ENCODE peak calls at places on chromosomes 2 and 18, in nine cellular contexts. H, J, V, W, O, G, D, L and F are unnamed samples.
A peak's percentile ranks its signal among the peaks of the same experiment; 100 is the strongest.

GRCh38 chr2:52775674-52776073 is 991.9 kb upstream of the CHAC2 start:
- DNase-seq in H (no peak), J (no peak), V (no peak), W (no peak), O (no peak), G (no peak), D (no peak), L (no peak), F (no peak)

GRCh38 chr2:26068602-26069298 is 34.9 kb downstream of the RAB10 start:
- DNase-seq in H (no peak), J (no peak), V (peak; percentile 91), W (peak; percentile 30), O (peak; percentile 86), G (no peak), D (no peak), L (peak; percentile 90), F (no peak)

GRCh38 chr2:652881-653480 is 24.2 kb downstream of the TMEM18 start:
- DNase-seq in H (no peak), J (no peak), V (no peak), W (no peak), O (no peak), G (no peak), D (no peak), L (no peak), F (no peak)

GRCh38 chr18:1585881-1586488 is 681.3 kb downstream of the ADCYAP1 start:
- DNase-seq in H (no peak), J (no peak), V (peak; percentile 69), W (no peak), O (peak; percentile 62), G (no peak), D (peak; percentile 50), L (peak; percentile 27), F (no peak)

GRCh38 chr2:19356545-19357382 is 1.7 kb downstream of the OSR1 start:
- DNase-seq in H (no peak), J (no peak), V (no peak), W (no peak), O (no peak), G (no peak), D (peak; percentile 67), L (no peak), F (no peak)

GRCh38 chr2:27211241-27211942 is 449 bp upstream of the ATRAID start:
- DNase-seq in H (no peak), J (no peak), V (no peak), W (no peak), O (no peak), G (no peak), D (no peak), L (peak; percentile 6), F (no peak)

GRCh38 chr2:147628971-147629421 is 215.8 kb upstream of the ACVR2A start:
- DNase-seq in H (no peak), J (no peak), V (no peak), W (no peak), O (no peak), G (no peak), D (no peak), L (peak; percentile 9), F (no peak)

GRCh38 chr18:48934708-48935432 is 15.9 kb downstream of the SMAD7 start:
- DNase-seq in H (peak; percentile 89), J (no peak), V (no peak), W (no peak), O (peak; percentile 59), G (peak; percentile 86), D (no peak), L (no peak), F (no peak)

GRCh38 chr2:177984739-177985138 is 87.8 kb downstream of the PDE11A start:
- DNase-seq in H (no peak), J (no peak), V (peak; percentile 12), W (no peak), O (peak; percentile 3), G (no peak), D (no peak), L (no peak), F (no peak)

GRCh38 chr18:64800151-64800550 is 651.3 kb upstream of the LINC00305 start:
- DNase-seq in H (no peak), J (no peak), V (no peak), W (no peak), O (no peak), G (no peak), D (no peak), L (no peak), F (no peak)

GRCh38 chr2:23685706-23686105 is 241.2 kb downstream of the ATAD2B start:
- DNase-seq in H (no peak), J (no peak), V (no peak), W (no peak), O (no peak), G (no peak), D (no peak), L (no peak), F (no peak)

GRCh38 chr18:7878265-7879173 is 311.4 kb downstream of the PTPRM start:
- DNase-seq in H (no peak), J (no peak), V (peak; percentile 91), W (no peak), O (no peak), G (no peak), D (peak; percentile 63), L (no peak), F (no peak)

GRCh38 chr2:100104718-100105677 is 37.4 kb downstream of the AFF3 start:
- DNase-seq in H (no peak), J (no peak), V (no peak), W (peak; percentile 10), O (no peak), G (no peak), D (peak; percentile 85), L (no peak), F (no peak)

GRCh38 chr2:145411493-145411892 is 891.6 kb upstream of the ZEB2 start:
- DNase-seq in H (no peak), J (no peak), V (no peak), W (no peak), O (no peak), G (no peak), D (no peak), L (no peak), F (no peak)

GRCh38 chr2:74812787-74813200 is 21.1 kb upstream of the HK2 start:
- DNase-seq in H (no peak), J (no peak), V (no peak), W (no peak), O (no peak), G (no peak), D (no peak), L (no peak), F (no peak)

GRCh38 chr2:44748-45341 is 1.5 kb downstream of the FAM110C start:
- DNase-seq in H (no peak), J (peak; percentile 57), V (peak; percentile 35), W (no peak), O (no peak), G (no peak), D (no peak), L (no peak), F (no peak)

GRCh38 chr2:235605306-235605998 is 111.6 kb downstream of the AGAP1 start:
- DNase-seq in H (peak; percentile 67), J (peak; percentile 64), V (no peak), W (no peak), O (peak; percentile 97), G (peak; percentile 59), D (peak; percentile 94), L (peak; percentile 99), F (no peak)

GRCh38 chr2:128326296-128326790 is 7.7 kb upstream of the HS6ST1 start:
- DNase-seq in H (no peak), J (no peak), V (no peak), W (no peak), O (no peak), G (no peak), D (no peak), L (no peak), F (no peak)

GRCh38 chr2:71743995-71744675 is 290.8 kb downstream of the DYSF start:
- DNase-seq in H (no peak), J (no peak), V (peak; percentile 67), W (no peak), O (no peak), G (no peak), D (no peak), L (peak; percentile 53), F (no peak)

GRCh38 chr2:240390091-240391073 is 45.1 kb upstream of the GPC1 start:
- DNase-seq in H (no peak), J (peak; percentile 41), V (no peak), W (no peak), O (no peak), G (no peak), D (no peak), L (no peak), F (no peak)

GRCh38 chr2:108640731-108641130 is 78.6 kb upstream of the RANBP2 start:
- DNase-seq in H (no peak), J (no peak), V (peak; percentile 78), W (no peak), O (peak; percentile 90), G (no peak), D (no peak), L (peak; percentile 97), F (no peak)

GRCh38 chr2:220246356-220246755 is 618.9 kb downstream of the SLC4A3 start:
- DNase-seq in H (no peak), J (no peak), V (no peak), W (no peak), O (no peak), G (no peak), D (no peak), L (peak; percentile 79), F (no peak)

GRCh38 chr2:227033471-227034148 is 130.4 kb downstream of the COL4A4 start:
- DNase-seq in H (no peak), J (peak; percentile 50), V (peak; percentile 52), W (peak; percentile 2), O (peak; percentile 54), G (peak; percentile 12), D (peak; percentile 76), L (peak; percentile 41), F (no peak)
- TF ChIP-seq CTCF in H (peak; percentile 46), J (peak; percentile 43), V (peak; percentile 86), W (peak; percentile 32), O (peak; percentile 87), G (peak; percentile 41), D (peak; percentile 91), L (peak; percentile 73), F (peak; percentile 41)

GRCh38 chr2:17879137-17879912 is 858 bp downstream of the KCNS3 start:
- DNase-seq in H (peak; percentile 74), J (peak; percentile 76), V (peak; percentile 68), W (no peak), O (peak; percentile 13), G (peak; percentile 65), D (peak; percentile 93), L (peak; percentile 46), F (no peak)
- TF ChIP-seq CTCF in H (no peak), J (peak; percentile 30), V (peak; percentile 36), W (no peak), O (no peak), G (peak; percentile 14), D (peak; percentile 36), L (peak; percentile 19), F (no peak)

DNA sequence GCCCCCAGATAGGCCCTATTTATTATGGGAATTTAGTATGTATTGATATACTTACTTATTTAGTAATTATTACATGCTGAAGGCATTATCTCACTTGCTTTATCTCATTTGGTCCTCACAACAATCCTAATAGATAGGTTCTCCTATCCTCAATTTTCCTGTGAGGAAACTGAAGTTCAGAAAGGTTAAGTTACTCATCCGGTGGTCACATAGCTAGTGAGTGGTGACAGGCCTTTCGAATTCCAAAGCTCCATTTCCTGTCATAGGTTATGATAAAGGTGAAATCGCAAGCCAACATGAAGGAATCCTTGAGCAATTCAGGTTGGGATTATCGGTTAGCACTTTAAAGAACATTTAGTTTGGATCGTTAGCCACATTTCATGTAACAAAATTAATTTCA is 33.3 kb downstream of the NAB1 start:
- DNase-seq in H (no peak), J (no peak), V (peak; percentile 60), W (no peak), O (peak; percentile 38), G (no peak), D (no peak), L (peak; percentile 54), F (no peak)
- TF ChIP-seq CTCF in H (no peak), J (no peak), V (no peak), W (no peak), O (no peak), G (no peak), D (no peak), L (no peak), F (no peak)

GRCh38 chr2:151162185-151162584 is 99.5 kb downstream of the RBM43 start:
- DNase-seq in H (no peak), J (no peak), V (peak; percentile 51), W (no peak), O (peak; percentile 69), G (no peak), D (no peak), L (peak; percentile 56), F (no peak)
- TF ChIP-seq CTCF in H (no peak), J (no peak), V (peak; percentile 60), W (no peak), O (peak; percentile 67), G (peak; percentile 18), D (peak; percentile 35), L (peak; percentile 51), F (no peak)